ENCODE peak calls at places on chromosomes 1 and 21, in ten cellular contexts. W is CD8-positive, alpha-beta T cell; D is HCT116; I is uterus; P is thoracic aorta; M is heart right ventricle; K is neural progenitor cell; T is stomach; Q is dorsolateral prefrontal cortex; B is brain microvascular endothelial cell. Z is an unnamed sample.

GRCh38 chr1:173164686-173165085 is 42.4 kb downstream of the TNFSF4 start:
- DNase-seq in M (no peak), D (no peak), B (no peak), Q (no peak), W (no peak), K (peak; percentile 73), T (no peak), I (no peak), P (no peak), Z (no peak)

GRCh38 chr1:176854725-176855433 is 309.6 kb downstream of the ASTN1 start:
- DNase-seq in B (no peak), T (no peak), K (no peak), D (no peak), I (no peak), Q (no peak), W (no peak), M (no peak), P (no peak), Z (no peak)

GRCh38 chr21:43340491-43341348 is 86.2 kb downstream of the SIK1 start:
- DNase-seq in K (no peak), P (no peak), B (peak; percentile 95), Q (no peak), W (no peak), T (peak; percentile 62), I (no peak), D (peak; percentile 51), M (no peak), Z (peak; percentile 69)

GRCh38 chr1:86704972-86705632 is 726 bp downstream of the SH3GLB1 start:
- DNase-seq in I (peak; percentile 43), M (peak; percentile 65), T (peak; percentile 49), B (peak; percentile 44), Q (no peak), P (no peak), W (peak; percentile 34), K (peak; percentile 75), D (peak; percentile 8), Z (no peak)

GRCh38 chr1:53683986-53684740 is 54.8 kb downstream of the GLIS1 start:
- DNase-seq in W (no peak), I (no peak), Q (no peak), P (no peak), K (peak; percentile 41), M (no peak), D (no peak), B (no peak), T (no peak), Z (no peak)

GRCh38 chr1:159804924-159805323 is 2.8 kb downstream of the FCRL6 start:
- DNase-seq in B (no peak), P (no peak), T (no peak), M (no peak), W (no peak), Q (no peak), D (no peak), I (no peak), K (no peak), Z (no peak)

GRCh38 chr21:34191876-34192275 is 118.5 kb downstream of the MRPS6 start:
- DNase-seq in Q (no peak), P (no peak), M (no peak), T (no peak), D (no peak), W (no peak), I (no peak), B (no peak), K (no peak), Z (no peak)

GRCh38 chr1:17488977-17489739 is 49.7 kb upstream of the RCC2 start:
- DNase-seq in K (no peak), I (peak; percentile 64), W (no peak), M (no peak), D (no peak), B (no peak), T (no peak), P (no peak), Q (no peak), Z (peak; percentile 23)

GRCh38 chr21:24375201-24375600 is 1232.1 kb downstream of the MRPL39 start:
- DNase-seq in B (no peak), I (no peak), K (no peak), W (no peak), Q (no peak), D (no peak), T (no peak), M (no peak), P (no peak), Z (no peak)
- TF ChIP-seq CTCF in B (no peak), I (no peak), K (peak; percentile 9), W (no peak), Q (no peak), D (peak; percentile 6), T (no peak), M (no peak), P (no peak), Z (no peak)

GRCh38 chr1:98662354-98662665 is 789 bp downstream of the SNX7 start:
- DNase-seq in T (no peak), M (no peak), D (no peak), B (peak; percentile 10), P (no peak), Q (no peak), I (no peak), K (no peak), W (no peak), Z (peak; percentile 10)

GRCh38 chr1:98659879-98660278 is 1.6 kb upstream of the SNX7 start:
- DNase-seq in M (no peak), K (no peak), D (no peak), B (no peak), W (no peak), P (no peak), Q (no peak), I (no peak), T (no peak), Z (no peak)

GRCh38 chr1:98660941-98661543 is 479 bp upstream of the SNX7 start:
- DNase-seq in I (no peak), M (no peak), P (no peak), W (no peak), K (no peak), Q (no peak), D (no peak), T (no peak), B (no peak), Z (no peak)

DNA sequence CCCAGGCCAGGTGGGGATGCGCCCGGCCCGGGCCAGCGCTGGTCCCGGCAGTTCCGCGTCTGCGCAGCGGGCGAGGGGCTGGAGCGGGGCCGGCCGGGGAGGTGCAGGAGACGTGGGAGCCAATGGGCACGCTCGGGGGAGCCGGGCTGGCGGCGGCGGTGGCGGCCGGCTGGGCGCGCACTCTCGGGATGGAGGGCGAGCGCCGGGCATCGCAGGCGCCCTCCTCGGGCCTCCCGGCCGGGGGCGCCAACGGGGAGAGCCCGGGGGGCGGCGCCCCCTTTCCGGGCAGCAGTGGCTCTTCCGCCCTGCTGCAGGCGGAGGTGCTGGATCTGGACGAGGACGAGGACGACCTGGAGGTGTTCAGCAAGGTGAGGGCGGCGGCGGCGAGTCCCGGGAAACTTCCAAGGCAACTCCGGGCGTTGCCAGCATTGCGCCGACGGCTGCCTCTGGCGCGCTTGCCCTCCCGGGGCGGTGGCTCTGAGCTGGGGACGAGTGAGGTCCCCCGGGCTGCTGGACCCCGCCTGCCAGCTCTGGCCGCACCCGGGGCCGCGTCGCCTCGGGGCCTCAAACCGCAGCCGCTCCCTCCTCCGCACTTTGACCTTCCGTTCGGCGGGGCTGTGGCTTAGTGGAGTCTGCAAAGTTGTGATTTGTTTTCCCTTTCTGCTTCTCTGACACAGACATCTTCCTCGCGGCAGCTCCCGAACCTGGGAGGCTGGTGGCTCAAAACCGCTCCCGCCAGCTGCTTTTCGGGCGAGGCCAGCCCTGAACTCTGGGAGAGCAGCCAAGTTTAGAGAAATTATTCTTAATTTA is at the start of gene SNX7:
- DNase-seq in P (peak; percentile 30), W (no peak), M (peak; percentile 87), I (peak; percentile 76), D (peak; percentile 32), Q (peak; percentile 41), T (peak; percentile 88), K (peak; percentile 90), B (peak; percentile 50), Z (peak; percentile 24)
- H3K27ac ChIP-seq in P (peak within 1 kb of the TSS; percentile 89), W (no peak within 1 kb of the TSS), M (peak within 1 kb of the TSS; percentile 82), I (peak within 1 kb of the TSS; percentile 87), D (peak within 1 kb of the TSS; percentile 73), Q (peak within 1 kb of the TSS; percentile 80), T (peak within 1 kb of the TSS; percentile 84), K (no peak within 1 kb of the TSS), B (peak within 1 kb of the TSS; percentile 11), Z (peak within 1 kb of the TSS; percentile 54)

GRCh38 chr1:31376374-31377134 is 3.7 kb upstream of the FABP3 start:
- DNase-seq in M (no peak), T (no peak), B (peak; percentile 97), P (no peak), K (peak; percentile 63), W (no peak), Q (peak; percentile 92), I (no peak), D (no peak), Z (peak; percentile 89)

GRCh38 chr1:31373897-31374486 is 1.1 kb upstream of the FABP3 start:
- DNase-seq in M (no peak), K (no peak), B (no peak), D (no peak), Q (no peak), T (no peak), W (no peak), I (no peak), P (no peak), Z (no peak)

GRCh38 chr1:31374511-31375196 is 1.8 kb upstream of the FABP3 start:
- DNase-seq in Q (peak; percentile 25), K (no peak), M (peak; percentile 45), D (no peak), I (peak; percentile 76), P (peak; percentile 47), W (no peak), B (no peak), T (peak; percentile 61), Z (no peak)

GRCh38 chr1:31380181-31380580 is 7.3 kb upstream of the FABP3 start:
- DNase-seq in D (no peak), W (no peak), M (peak; percentile 27), T (no peak), K (no peak), P (no peak), Q (peak; percentile 38), B (no peak), I (no peak), Z (no peak)

DNA sequence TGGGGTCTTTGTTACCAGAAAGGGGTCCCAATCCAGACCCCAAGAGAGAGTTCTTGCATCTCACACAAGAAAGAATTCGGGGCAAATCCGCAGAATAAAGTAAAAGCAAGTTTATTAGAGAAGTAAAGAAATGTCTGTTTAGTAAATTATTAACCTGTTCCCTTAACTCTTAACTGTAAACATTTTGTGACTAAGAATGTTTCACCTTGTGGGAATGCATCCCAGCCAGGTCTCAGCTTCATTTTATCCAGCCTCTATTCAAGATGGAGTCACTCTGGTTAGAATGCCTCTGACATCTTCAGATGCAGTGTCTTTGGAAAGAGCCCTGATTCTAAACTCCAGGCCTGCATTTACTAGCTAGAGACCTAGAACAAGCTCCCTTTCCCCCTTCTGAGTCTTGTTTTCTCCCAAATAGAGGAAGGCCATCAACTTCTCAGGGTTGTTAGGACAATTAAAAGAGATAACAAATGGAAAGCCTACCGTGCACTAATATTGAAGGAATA is 4.5 kb upstream of the FABP3 start:
- DNase-seq in M (no peak), P (no peak), D (no peak), I (no peak), B (no peak), K (no peak), Q (no peak), T (no peak), W (no peak), Z (no peak)
- H3K4me3 ChIP-seq in M (no peak overlapping the region), P (no peak overlapping the region), D (no peak overlapping the region), I (no peak overlapping the region), B (no peak overlapping the region), K (no peak overlapping the region), Q (no peak overlapping the region), T (no peak overlapping the region), W (no peak overlapping the region), Z (no peak overlapping the region)

DNA sequence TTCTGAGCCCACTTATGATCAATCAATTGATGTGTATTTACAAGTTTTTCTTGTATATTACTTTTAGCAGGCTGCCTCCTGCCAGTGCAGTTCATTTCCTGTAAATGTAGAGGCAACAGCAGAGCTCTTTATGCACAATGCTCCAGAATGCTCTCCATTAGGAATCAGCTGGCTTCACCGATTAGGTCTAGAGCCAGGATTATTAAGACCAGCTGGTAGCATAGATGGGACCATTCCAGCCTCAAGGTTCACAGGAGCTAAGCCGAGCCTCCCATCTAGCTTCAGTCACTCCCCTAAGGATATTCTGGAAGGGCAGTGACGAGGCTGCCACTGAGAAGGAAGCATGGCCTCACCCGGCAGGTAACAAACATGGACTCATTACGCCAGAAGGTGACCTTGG is 36.8 kb downstream of the DHRS3 start:
- DNase-seq in W (no peak), M (no peak), T (no peak), K (no peak), I (no peak), Q (no peak), D (no peak), B (no peak), P (no peak), Z (no peak)
- TF ChIP-seq CTCF in W (no peak), M (no peak), T (no peak), K (no peak), I (no peak), Q (no peak), D (no peak), B (no peak), P (no peak), Z (no peak)